ENCODE peak calls at places on chromosomes 16 and 17, in seven cellular contexts. D, G, W, U, Y, R and I are unnamed samples.

GRCh38 chr17:19345067-19345460 is 17.5 kb downstream of the B9D1 start:
- DNase-seq in D (no peak), G (no peak), W (no peak), U (no peak), Y (no peak), R (peak), I (no peak)

GRCh38 chr16:11058820-11059219 is 114.5 kb downstream of the CLEC16A start:
- DNase-seq in D (no peak), G (no peak), W (no peak), U (no peak), Y (no peak), R (no peak), I (no peak)

GRCh38 chr16:85416267-85417109 is 196.6 kb upstream of the GSE1 start:
- DNase-seq in D (peak), G (peak), W (peak), U (peak), Y (no peak), R (peak), I (peak)

GRCh38 chr17:45096141-45096540 is 35.0 kb downstream of the NMT1 start:
- DNase-seq in D (peak), G (peak), W (no peak), U (peak), Y (no peak), R (no peak), I (peak)

GRCh38 chr17:13228225-13228624 is 210.4 kb upstream of the ELAC2 start:
- DNase-seq in D (no peak), G (no peak), W (no peak), U (no peak), Y (no peak), R (no peak), I (no peak)

GRCh38 chr17:77376795-77377751 is 236.3 kb downstream of the SEC14L1 start:
- DNase-seq in D (no peak), G (no peak), W (no peak), U (no peak), Y (no peak), R (no peak), I (no peak)

GRCh38 chr17:35189291-35189690 is 4.9 kb downstream of the SLC35G3 start:
- DNase-seq in D (peak), G (peak), W (no peak), U (peak), Y (no peak), R (no peak), I (peak)

GRCh38 chr16:84143784-84144199 is 1.2 kb downstream of the HSDL1 start:
- DNase-seq in D (no peak), G (no peak), W (no peak), U (no peak), Y (no peak), R (no peak), I (no peak)

GRCh38 chr17:76153640-76154039 is 12.6 kb upstream of the FOXJ1 start:
- DNase-seq in D (no peak), G (peak), W (no peak), U (no peak), Y (no peak), R (no peak), I (no peak)

GRCh38 chr16:72850863-72851262 is 197.1 kb downstream of the ZFHX3 start:
- DNase-seq in D (no peak), G (peak), W (no peak), U (no peak), Y (no peak), R (no peak), I (no peak)

GRCh38 chr17:1074886-1075665 is 78.1 kb downstream of the TIMM22 start:
- DNase-seq in D (no peak), G (no peak), W (no peak), U (no peak), Y (no peak), R (no peak), I (no peak)

GRCh38 chr16:31064882-31065461 is 9.1 kb downstream of the ZNF668 start:
- DNase-seq in D (peak), G (peak), W (no peak), U (peak), Y (no peak), R (no peak), I (peak)

GRCh38 chr17:9725575-9725974 is 65.8 kb downstream of the DHRS7C start:
- DNase-seq in D (peak), G (no peak), W (no peak), U (no peak), Y (peak), R (no peak), I (no peak)

GRCh38 chr17:36611345-36612072 is 10.1 kb downstream of the MRM1 start:
- DNase-seq in D (peak), G (peak), W (no peak), U (peak), Y (no peak), R (no peak), I (peak)

GRCh38 chr17:2406271-2406902 is 5.5 kb upstream of the MNT start:
- DNase-seq in D (peak), G (no peak), W (no peak), U (peak), Y (no peak), R (no peak), I (peak)

GRCh38 chr17:3926860-3927627 is 10.8 kb upstream of the P2RX1 start:
- DNase-seq in D (no peak), G (no peak), W (no peak), U (no peak), Y (no peak), R (no peak), I (no peak)

GRCh38 chr17:72192409-72193192 is 71.8 kb downstream of the SOX9 start:
- DNase-seq in D (peak), G (peak), W (no peak), U (peak), Y (no peak), R (no peak), I (peak)

GRCh38 chr17:32909787-32910369 is 18.1 kb upstream of the TMEM98 start:
- DNase-seq in D (peak), G (peak), W (peak), U (peak), Y (peak), R (peak), I (peak)